ENCODE peak calls at places on chromosomes 12 and 14, in four cellular contexts. One of them, this sample, is unnamed.

GRCh38 chr12:27226319-27226984 is 17.6 kb upstream of the STK38L start:
- DNase-seq in HCT116: no peak
- DNase-seq in stomach: no peak
- DNase-seq in neural progenitor cell: peak
- DNase-seq in this sample: no peak

GRCh38 chr14:77843155-77843554 is 43.2 kb downstream of the ADCK1 start:
- DNase-seq in HCT116: no peak
- DNase-seq in stomach: no peak
- DNase-seq in neural progenitor cell: no peak
- DNase-seq in this sample: no peak

GRCh38 chr12:96211989-96212388 is 17.8 kb downstream of the ELK3 start:
- DNase-seq in stomach: no peak
- DNase-seq in HCT116: no peak
- DNase-seq in neural progenitor cell: no peak
- DNase-seq in this sample: no peak

GRCh38 chr12:53299101-53299453 is 418 bp upstream of the MYG1 start:
- DNase-seq in HCT116: peak
- DNase-seq in neural progenitor cell: no peak
- DNase-seq in stomach: no peak
- DNase-seq in this sample: no peak

GRCh38 chr12:26499979-26500640 is 304.7 kb downstream of the SSPN start:
- DNase-seq in HCT116: no peak
- DNase-seq in neural progenitor cell: no peak
- DNase-seq in stomach: no peak
- DNase-seq in this sample: no peak

GRCh38 chr14:67444395-67444794 is 32.4 kb upstream of the PLEK2 start:
- DNase-seq in stomach: no peak
- DNase-seq in HCT116: no peak
- DNase-seq in neural progenitor cell: no peak
- DNase-seq in this sample: no peak

GRCh38 chr12:27535318-27535717 is 11.3 kb downstream of the PPFIBP1 start:
- DNase-seq in neural progenitor cell: no peak
- DNase-seq in stomach: no peak
- DNase-seq in HCT116: no peak
- DNase-seq in this sample: no peak

GRCh38 chr12:33044447-33044846 is 147.9 kb upstream of the PKP2 start:
- DNase-seq in HCT116: no peak
- DNase-seq in stomach: no peak
- DNase-seq in neural progenitor cell: no peak
- DNase-seq in this sample: no peak

GRCh38 chr14:73258845-73259611 is 21.7 kb downstream of the PAPLN start:
- DNase-seq in neural progenitor cell: no peak
- DNase-seq in stomach: no peak
- DNase-seq in HCT116: no peak
- DNase-seq in this sample: no peak

GRCh38 chr12:102905229-102905628 is 11.8 kb downstream of the PAH start:
- DNase-seq in stomach: no peak
- DNase-seq in neural progenitor cell: no peak
- DNase-seq in HCT116: no peak
- DNase-seq in this sample: no peak

GRCh38 chr12:9180810-9181209 is 27.4 kb downstream of the PZP start:
- DNase-seq in HCT116: no peak
- DNase-seq in neural progenitor cell: no peak
- DNase-seq in stomach: no peak
- DNase-seq in this sample: no peak

GRCh38 chr12:32273063-32273521 is 126.3 kb upstream of the FGD4 start:
- DNase-seq in stomach: no peak
- DNase-seq in neural progenitor cell: no peak
- DNase-seq in HCT116: no peak
- DNase-seq in this sample: peak

GRCh38 chr14:22484638-22485037 is 104.4 kb downstream of the DAD1 start:
- DNase-seq in neural progenitor cell: no peak
- DNase-seq in stomach: no peak
- DNase-seq in HCT116: no peak
- DNase-seq in this sample: no peak

GRCh38 chr14:54798465-54799124 is 104.0 kb downstream of the GCH1 start:
- DNase-seq in neural progenitor cell: peak
- DNase-seq in stomach: no peak
- DNase-seq in HCT116: no peak
- DNase-seq in this sample: no peak

GRCh38 chr12:21925296-21925913 is 15.8 kb downstream of the ABCC9 start:
- DNase-seq in stomach: no peak
- DNase-seq in HCT116: no peak
- DNase-seq in neural progenitor cell: no peak
- DNase-seq in this sample: no peak

GRCh38 chr12:25469861-25470260 is 83.2 kb downstream of the LMNTD1 start:
- DNase-seq in HCT116: no peak
- DNase-seq in stomach: no peak
- DNase-seq in neural progenitor cell: no peak
- DNase-seq in this sample: no peak

GRCh38 chr14:92527724-92528123 is 14.1 kb downstream of the RIN3 start:
- DNase-seq in HCT116: no peak
- DNase-seq in stomach: no peak
- DNase-seq in neural progenitor cell: no peak
- DNase-seq in this sample: no peak

GRCh38 chr12:133203344-133204263 is 22.3 kb downstream of the ZNF268 start:
- DNase-seq in stomach: no peak
- DNase-seq in neural progenitor cell: no peak
- DNase-seq in HCT116: no peak
- DNase-seq in this sample: no peak

GRCh38 chr14:55869397-55870049 is 248.7 kb upstream of the PELI2 start:
- DNase-seq in stomach: no peak
- DNase-seq in HCT116: no peak
- DNase-seq in neural progenitor cell: no peak
- DNase-seq in this sample: no peak

GRCh38 chr12:89259831-89260230 is 92.5 kb downstream of the DUSP6 start:
- DNase-seq in HCT116: no peak
- DNase-seq in neural progenitor cell: no peak
- DNase-seq in stomach: no peak
- DNase-seq in this sample: no peak

GRCh38 chr14:37625597-37626595 is 30.5 kb downstream of the TTC6 start:
- DNase-seq in HCT116: no peak
- DNase-seq in neural progenitor cell: no peak
- DNase-seq in stomach: no peak
- DNase-seq in this sample: no peak

GRCh38 chr12:105931762-105932587 is 206.8 kb downstream of the NUAK1 start:
- DNase-seq in HCT116: no peak
- DNase-seq in stomach: no peak
- DNase-seq in neural progenitor cell: peak
- DNase-seq in this sample: no peak

GRCh38 chr12:28479683-28480082 is 289.4 kb downstream of the CCDC91 start:
- DNase-seq in HCT116: no peak
- DNase-seq in stomach: no peak
- DNase-seq in neural progenitor cell: no peak
- DNase-seq in this sample: no peak

GRCh38 chr12:68189766-68190700 is 30.5 kb upstream of the IFNG start:
- DNase-seq in neural progenitor cell: no peak
- DNase-seq in stomach: no peak
- DNase-seq in HCT116: peak
- DNase-seq in this sample: no peak

GRCh38 chr12:105214670-105215375 is 21.2 kb downstream of the APPL2 start:
- DNase-seq in stomach: peak
- DNase-seq in HCT116: no peak
- DNase-seq in neural progenitor cell: no peak
- DNase-seq in this sample: no peak

GRCh38 chr14:54675236-54676125 is 108.6 kb downstream of the SAMD4A start:
- DNase-seq in neural progenitor cell: no peak
- DNase-seq in stomach: no peak
- DNase-seq in HCT116: no peak
- DNase-seq in this sample: no peak

GRCh38 chr14:101019541-101019940 is 116.0 kb upstream of the RTL1 start:
- DNase-seq in neural progenitor cell: no peak
- DNase-seq in stomach: no peak
- DNase-seq in HCT116: no peak
- DNase-seq in this sample: no peak

GRCh38 chr12:48995061-48995879 is 3.9 kb downstream of the DDN start:
- DNase-seq in stomach: peak
- DNase-seq in HCT116: peak
- DNase-seq in neural progenitor cell: peak
- DNase-seq in this sample: peak

GRCh38 chr12:52069410-52070242 is at the start of gene ATG101:
- DNase-seq in neural progenitor cell: peak
- DNase-seq in HCT116: peak
- DNase-seq in stomach: peak
- DNase-seq in this sample: peak

GRCh38 chr14:54975856-54976255 is 51.0 kb downstream of the WDHD1 start:
- DNase-seq in HCT116: no peak
- DNase-seq in stomach: no peak
- DNase-seq in neural progenitor cell: no peak
- DNase-seq in this sample: no peak

GRCh38 chr14:72588521-72588920 is 305.4 kb downstream of the DPF3 start:
- DNase-seq in HCT116: no peak
- DNase-seq in neural progenitor cell: no peak
- DNase-seq in stomach: no peak
- DNase-seq in this sample: peak

GRCh38 chr12:1531654-1532366 is 62.6 kb downstream of the FBXL14 start:
- DNase-seq in neural progenitor cell: no peak
- DNase-seq in stomach: no peak
- DNase-seq in HCT116: no peak
- DNase-seq in this sample: peak

GRCh38 chr12:131039551-131039950 is 85.8 kb downstream of the ADGRD1 start:
- DNase-seq in HCT116: no peak
- DNase-seq in stomach: no peak
- DNase-seq in neural progenitor cell: no peak
- DNase-seq in this sample: no peak

GRCh38 chr14:93905623-93906022 is 21.5 kb upstream of the FAM181A start:
- DNase-seq in stomach: no peak
- DNase-seq in neural progenitor cell: no peak
- DNase-seq in HCT116: no peak
- DNase-seq in this sample: no peak
- TF ChIP-seq CTCF in stomach: no peak
- TF ChIP-seq CTCF in neural progenitor cell: no peak
- TF ChIP-seq CTCF in HCT116: no peak
- TF ChIP-seq CTCF in this sample: no peak

GRCh38 chr12:82650627-82651337 is 35.9 kb upstream of the TMTC2 start:
- DNase-seq in neural progenitor cell: no peak
- DNase-seq in HCT116: peak
- DNase-seq in stomach: peak
- DNase-seq in this sample: peak

GRCh38 chr12:82645414-82645813 is 41.3 kb upstream of the TMTC2 start:
- DNase-seq in stomach: no peak
- DNase-seq in neural progenitor cell: no peak
- DNase-seq in HCT116: no peak
- DNase-seq in this sample: no peak

GRCh38 chr12:82651489-82651888 is 35.2 kb upstream of the TMTC2 start:
- DNase-seq in HCT116: peak
- DNase-seq in neural progenitor cell: no peak
- DNase-seq in stomach: no peak
- DNase-seq in this sample: no peak

GRCh38 chr12:82648510-82648909 is 38.2 kb upstream of the TMTC2 start:
- DNase-seq in neural progenitor cell: no peak
- DNase-seq in HCT116: no peak
- DNase-seq in stomach: no peak
- DNase-seq in this sample: no peak

GRCh38 chr12:82647853-82648252 is 38.9 kb upstream of the TMTC2 start:
- DNase-seq in stomach: no peak
- DNase-seq in neural progenitor cell: no peak
- DNase-seq in HCT116: no peak
- DNase-seq in this sample: no peak
- TF ChIP-seq CTCF in stomach: no peak
- TF ChIP-seq CTCF in neural progenitor cell: no peak
- TF ChIP-seq CTCF in HCT116: peak
- TF ChIP-seq CTCF in this sample: no peak

GRCh38 chr14:65103150-65103760 is 938 bp upstream of the MAX start:
- DNase-seq in stomach: no peak
- DNase-seq in neural progenitor cell: peak
- DNase-seq in HCT116: no peak
- DNase-seq in this sample: peak
- TF ChIP-seq CTCF in stomach: no peak
- TF ChIP-seq CTCF in neural progenitor cell: peak
- TF ChIP-seq CTCF in HCT116: peak
- TF ChIP-seq CTCF in this sample: no peak

DNA sequence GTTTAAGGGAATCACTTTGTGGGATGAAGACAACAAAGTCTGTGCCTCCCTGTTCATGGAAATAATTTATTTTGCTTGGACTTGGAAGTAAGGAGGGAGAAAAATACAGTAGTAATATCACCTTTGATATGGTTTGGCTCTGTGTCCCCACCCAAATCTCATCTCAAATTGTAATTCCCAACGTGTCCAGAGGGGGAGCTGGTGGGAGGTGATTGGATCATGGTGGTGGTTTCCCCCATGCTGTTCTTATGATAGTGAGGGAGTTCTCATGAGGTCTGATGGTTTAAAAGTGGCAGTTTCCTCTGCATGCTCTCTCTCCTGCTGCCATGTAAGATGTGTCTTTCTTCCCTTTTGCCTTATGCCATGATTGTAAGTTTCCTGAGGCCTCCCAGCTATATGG is 460.7 kb downstream of the NOVA1 start:
- DNase-seq in stomach: no peak
- DNase-seq in neural progenitor cell: no peak
- DNase-seq in HCT116: no peak
- DNase-seq in this sample: no peak
- TF ChIP-seq CTCF in stomach: no peak
- TF ChIP-seq CTCF in neural progenitor cell: peak
- TF ChIP-seq CTCF in HCT116: no peak
- TF ChIP-seq CTCF in this sample: no peak

GRCh38 chr12:5556033-5556614 is 124.2 kb downstream of the NTF3 start:
- DNase-seq in HCT116: peak
- DNase-seq in stomach: no peak
- DNase-seq in neural progenitor cell: no peak
- DNase-seq in this sample: no peak
- TF ChIP-seq CTCF in HCT116: peak
- TF ChIP-seq CTCF in stomach: no peak
- TF ChIP-seq CTCF in neural progenitor cell: peak
- TF ChIP-seq CTCF in this sample: peak